ENCODE peak calls at places on chromosomes 2 and 18, in ten cellular contexts. M is upper lobe of right lung, Y is cerebellar cortex, U is NCI-H2171, V is midbrain, X is upper lobe of left lung, E is PC-9, P is tibial artery, S is HFFc6, Q is heart right ventricle. N is an unnamed sample.

GRCh38 chr2:212177724-212178123 is 360.9 kb downstream of the ERBB4 start:
- DNase-seq in S (no peak), X (no peak), Q (no peak), Y (no peak), P (no peak), M (no peak), E (no peak), U (peak; percentile 21), V (no peak), N (no peak)

GRCh38 chr2:95059656-95060370 is 34.3 kb downstream of the MAL start:
- DNase-seq in V (no peak), S (no peak), Q (no peak), U (no peak), E (peak; percentile 99), X (no peak), P (no peak), Y (no peak), M (peak; percentile 40), N (no peak)

GRCh38 chr18:36315736-36316135 is 18.2 kb downstream of the FHOD3 start:
- DNase-seq in X (peak; percentile 25), Q (no peak), U (no peak), E (no peak), Y (no peak), M (no peak), V (no peak), S (peak; percentile 59), P (no peak), N (peak; percentile 14)

GRCh38 chr2:158204741-158205165 is 103.1 kb downstream of the UPP2 start:
- DNase-seq in P (no peak), X (no peak), Q (no peak), V (no peak), E (no peak), S (no peak), M (no peak), U (no peak), Y (no peak), N (no peak)

GRCh38 chr2:182642328-182642727 is 73.7 kb upstream of the DNAJC10 start:
- DNase-seq in P (peak; percentile 57), U (no peak), S (peak; percentile 45), E (peak; percentile 40), V (peak; percentile 34), M (peak; percentile 80), Y (peak; percentile 81), X (no peak), Q (peak; percentile 50), N (no peak)

GRCh38 chr2:26008851-26009566 is 24.9 kb upstream of the RAB10 start:
- DNase-seq in V (peak; percentile 53), M (peak; percentile 69), Y (no peak), E (peak; percentile 99), Q (no peak), S (peak; percentile 46), P (peak; percentile 69), X (no peak), U (no peak), N (peak; percentile 66)

GRCh38 chr2:23118894-23119293 is 266.1 kb upstream of the KLHL29 start:
- DNase-seq in E (no peak), U (no peak), Q (no peak), S (no peak), Y (no peak), P (no peak), V (no peak), X (no peak), M (no peak), N (no peak)

GRCh38 chr18:3265564-3266033 is 3.7 kb downstream of the MYL12B start:
- DNase-seq in V (no peak), U (no peak), Y (no peak), E (no peak), P (no peak), Q (no peak), S (peak; percentile 46), M (no peak), X (no peak), N (no peak)

GRCh38 chr2:63741884-63742583 is 99.7 kb upstream of the UGP2 start:
- DNase-seq in E (peak; percentile 69), S (peak; percentile 39), Y (no peak), P (no peak), Q (no peak), X (no peak), M (no peak), U (no peak), V (no peak), N (no peak)

GRCh38 chr2:138157372-138157771 is 193.1 kb downstream of the HNMT start:
- DNase-seq in X (no peak), M (no peak), S (no peak), V (no peak), E (no peak), U (no peak), Y (no peak), P (no peak), Q (no peak), N (no peak)

GRCh38 chr2:134988994-134989605 is 58.1 kb downstream of the MAP3K19 start:
- DNase-seq in P (no peak), Y (peak; percentile 34), S (peak; percentile 43), E (no peak), X (no peak), U (no peak), M (no peak), V (no peak), Q (no peak), N (no peak)

GRCh38 chr18:76615065-76615733 is 120.2 kb upstream of the ZNF516 start:
- DNase-seq in U (no peak), Y (no peak), M (no peak), P (no peak), S (peak; percentile 13), E (no peak), X (no peak), Q (no peak), V (no peak), N (no peak)

GRCh38 chr18:41391616-41392610 is 563.1 kb upstream of the PIK3C3 start:
- DNase-seq in X (peak; percentile 84), P (no peak), E (no peak), V (peak; percentile 68), Q (peak; percentile 54), S (peak; percentile 37), Y (peak; percentile 61), M (peak; percentile 69), U (peak; percentile 64), N (peak; percentile 30)

GRCh38 chr2:129334696-129335095 is 644.8 kb upstream of the RAB6C start:
- DNase-seq in E (no peak), V (no peak), M (no peak), Q (peak; percentile 54), X (peak; percentile 25), U (no peak), Y (peak; percentile 8), P (no peak), S (no peak), N (no peak)

GRCh38 chr2:119416299-119416923 is 15.2 kb upstream of the TMEM37 start:
- DNase-seq in M (no peak), E (no peak), X (no peak), U (no peak), S (no peak), Q (no peak), Y (no peak), V (no peak), P (no peak), N (no peak)

GRCh38 chr2:9844036-9844483 is 786 bp downstream of the TAF1B start:
- DNase-seq in U (no peak), V (no peak), S (peak; percentile 58), P (no peak), M (no peak), Q (no peak), Y (no peak), X (no peak), E (no peak), N (no peak)

GRCh38 chr2:137254081-137254480 is 488.7 kb downstream of the THSD7B start:
- DNase-seq in V (no peak), E (no peak), X (no peak), S (no peak), Y (no peak), M (no peak), P (no peak), U (no peak), Q (no peak), N (no peak)

GRCh38 chr18:2312440-2312839 is 258.9 kb downstream of the METTL4 start:
- DNase-seq in Y (no peak), M (no peak), S (no peak), P (no peak), X (no peak), Q (no peak), V (no peak), E (no peak), U (no peak), N (no peak)

N was measured in GM04504.